ENCODE peak calls at places on chromosomes 1 and 21, in seven cellular contexts. X is CD4-positive, alpha-beta T cell; G is ELR; P is CD8-positive, alpha-beta memory T cell; F is ovary; C is mucosa of descending colon; A is mesenchymal stem cell. L is an unnamed sample.

GRCh38 chr1:32683397-32683796 is 19.2 kb downstream of the SYNC start:
- DNase-seq in X (no peak), G (no peak), P (no peak), F (no peak), C (no peak), A (no peak), L (no peak)

GRCh38 chr21:14901482-14901958 is 163.3 kb downstream of the NRIP1 start:
- DNase-seq in X (no peak), G (peak), P (no peak), F (no peak), C (no peak), A (peak), L (no peak)

GRCh38 chr1:111334169-111334568 is 43.5 kb downstream of the CHIA start:
- DNase-seq in X (peak), G (peak), P (peak), F (no peak), C (no peak), A (peak), L (peak)

GRCh38 chr1:42173961-42174715 is 9.6 kb upstream of the GUCA2A start:
- DNase-seq in X (no peak), G (peak), P (no peak), F (no peak), C (no peak), A (no peak), L (no peak)

GRCh38 chr21:38472709-38473108 is 25.6 kb downstream of the ERG start:
- DNase-seq in X (no peak), G (no peak), P (no peak), F (no peak), C (peak), A (no peak), L (no peak)

GRCh38 chr21:35925497-35925896 is 134.8 kb downstream of the SETD4 start:
- DNase-seq in X (no peak), G (peak), P (no peak), F (no peak), C (no peak), A (peak), L (no peak)

GRCh38 chr1:226473325-226473724 is 65.4 kb upstream of the PARP1 start:
- DNase-seq in X (no peak), G (no peak), P (no peak), F (no peak), C (no peak), A (no peak), L (no peak)

GRCh38 chr1:233097546-233098254 is 147.3 kb downstream of the NTPCR start:
- DNase-seq in X (no peak), G (peak), P (no peak), F (no peak), C (no peak), A (no peak), L (no peak)

GRCh38 chr1:66168467-66168887 is 365.5 kb upstream of the SGIP1 start:
- DNase-seq in X (no peak), G (peak), P (no peak), F (no peak), C (no peak), A (no peak), L (no peak)

GRCh38 chr1:174877208-174877673 is 122.5 kb upstream of the CACYBP start:
- DNase-seq in X (no peak), G (no peak), P (no peak), F (no peak), C (no peak), A (no peak), L (no peak)

GRCh38 chr1:233802611-233803010 is 101.9 kb upstream of the SLC35F3 start:
- DNase-seq in X (no peak), G (no peak), P (no peak), F (no peak), C (no peak), A (no peak), L (no peak)

GRCh38 chr1:3380465-3380864 is 74.0 kb upstream of the ARHGEF16 start:
- DNase-seq in X (no peak), G (no peak), P (no peak), F (no peak), C (no peak), A (no peak), L (no peak)

GRCh38 chr1:90201467-90202358 is 206.8 kb downstream of the ZNF326 start:
- DNase-seq in X (no peak), G (peak), P (no peak), F (no peak), C (no peak), A (peak), L (no peak)

GRCh38 chr1:152110860-152111514 is 4.3 kb downstream of the TCHH start:
- DNase-seq in X (peak), G (peak), P (no peak), F (no peak), C (peak), A (no peak), L (peak)

GRCh38 chr1:30285461-30286050 is 437.8 kb downstream of the MATN1 start:
- DNase-seq in X (no peak), G (no peak), P (no peak), F (no peak), C (no peak), A (no peak), L (no peak)

GRCh38 chr1:68808351-68808750 is 311.5 kb upstream of the DEPDC1 start:
- DNase-seq in X (no peak), G (no peak), P (no peak), F (no peak), C (no peak), A (peak), L (no peak)

GRCh38 chr1:33321178-33321577 is 280 bp upstream of the A3GALT2 start:
- DNase-seq in X (no peak), G (no peak), P (no peak), F (no peak), C (peak), A (no peak), L (no peak)

L was measured in effector memory CD8-positive, alpha-beta T cell.